ENCODE peak calls at places on chromosome 22, in four cellular contexts. H is fibroblast of mammary gland, G is cardiac muscle cell, X is AG04450. W is an unnamed sample.

GRCh38 chr22:29901354-29901753 is 18.4 kb downstream of the MTMR3 start:
- DNase-seq in H (no peak), G (no peak), X (no peak), W (no peak)

GRCh38 chr22:49170053-49170452 is 657.6 kb downstream of the BRD1 start:
- DNase-seq in H (no peak), G (no peak), X (no peak), W (no peak)

GRCh38 chr22:40325315-40325714 is 21.0 kb upstream of the ADSL start:
- DNase-seq in H (no peak), G (no peak), X (no peak), W (no peak)

GRCh38 chr22:40070701-40071100 is 75.9 kb downstream of the FAM83F start:
- DNase-seq in H (peak; percentile 11), G (peak; percentile 3), X (no peak), W (peak; percentile 54)

GRCh38 chr22:27512283-27512761 is 289.2 kb downstream of the MN1 start:
- DNase-seq in H (peak; percentile 94), G (peak; percentile 98), X (peak; percentile 83), W (peak; percentile 93)

GRCh38 chr22:48258108-48258705 is 1495.8 kb downstream of the TBC1D22A start:
- DNase-seq in H (no peak), G (no peak), X (no peak), W (no peak)

GRCh38 chr22:46049726-46050450 is 72.9 kb upstream of the WNT7B start:
- DNase-seq in H (no peak), G (no peak), X (no peak), W (no peak)

GRCh38 chr22:49464024-49464423 is 363.6 kb downstream of the BRD1 start:
- DNase-seq in H (no peak), G (no peak), X (no peak), W (no peak)

GRCh38 chr22:22948651-22949611 is 61.3 kb downstream of the IGLL5 start:
- DNase-seq in H (peak; percentile 16), G (peak; percentile 68), X (no peak), W (peak; percentile 75)

GRCh38 chr22:26846645-26847044 is 189.3 kb downstream of the MIAT start:
- DNase-seq in H (no peak), G (no peak), X (no peak), W (peak; percentile 13)

GRCh38 chr22:30312053-30312452 is 14.7 kb downstream of the TBC1D10A start:
- DNase-seq in H (peak; percentile 50), G (no peak), X (no peak), W (peak; percentile 79)

GRCh38 chr22:29108137-29108536 is 35.3 kb downstream of the KREMEN1 start:
- DNase-seq in H (peak; percentile 70), G (peak; percentile 70), X (no peak), W (peak; percentile 67)

GRCh38 chr22:48858856-48859255 is 968.8 kb downstream of the BRD1 start:
- DNase-seq in H (no peak), G (no peak), X (no peak), W (no peak)

GRCh38 chr22:49632199-49633009 is 195.3 kb downstream of the BRD1 start:
- DNase-seq in H (peak; percentile 28), G (peak; percentile 67), X (no peak), W (peak; percentile 41)

GRCh38 chr22:44025171-44026065 is 1.3 kb downstream of the PARVB start:
- DNase-seq in H (no peak), G (no peak), X (no peak), W (no peak)

GRCh38 chr22:49934144-49934890 is 15.9 kb downstream of the CRELD2 start:
- DNase-seq in H (peak; percentile 69), G (no peak), X (no peak), W (peak; percentile 50)

GRCh38 chr22:49815641-49816071 is 12.0 kb downstream of the BRD1 start:
- DNase-seq in H (no peak), G (no peak), X (no peak), W (no peak)

GRCh38 chr22:30270841-30271240 is 4.2 kb upstream of the OSM start:
- DNase-seq in H (peak; percentile 55), G (peak; percentile 88), X (no peak), W (no peak)

GRCh38 chr22:47605886-47606285 is 843.4 kb downstream of the TBC1D22A start:
- DNase-seq in H (no peak), G (no peak), X (no peak), W (no peak)

DNA sequence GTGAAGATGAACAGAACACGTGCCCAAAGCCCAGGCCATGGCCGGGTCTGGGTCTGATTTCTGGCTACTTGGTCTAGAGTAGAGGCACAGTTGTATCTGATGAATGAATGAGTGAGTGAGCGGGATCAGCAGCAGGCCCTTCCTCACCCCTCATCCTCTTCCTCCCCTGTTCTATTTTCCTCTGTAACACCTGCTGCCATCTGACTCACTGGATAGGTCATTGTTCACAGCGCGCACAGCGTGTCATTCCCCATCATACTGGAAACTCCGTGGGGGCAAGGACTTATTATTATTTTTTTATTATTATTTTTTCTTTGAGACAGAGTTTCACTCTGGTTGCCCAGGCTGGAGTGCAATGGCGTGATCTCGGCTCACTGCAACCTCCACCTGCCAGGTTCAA is 13.9 kb downstream of the NCF4 start:
- DNase-seq in H (no peak), G (no peak), X (no peak), W (no peak)
- H3K4me3 ChIP-seq in H (no peak overlapping the region), G (no peak overlapping the region), X (no peak overlapping the region), W (no peak overlapping the region)

GRCh38 chr22:24834845-24835570 is 29.0 kb downstream of the SGSM1 start:
- DNase-seq in H (peak; percentile 16), G (peak; percentile 35), X (no peak), W (no peak)
- TF ChIP-seq CTCF in H (no peak), G (peak; percentile 37), X (peak; percentile 20), W (peak; percentile 10)

GRCh38 chr22:37626556-37627075 is 12.9 kb upstream of the SH3BP1 start:
- DNase-seq in H (no peak), G (no peak), X (no peak), W (no peak)
- H3K4me3 ChIP-seq in H (no peak overlapping the region), G (no peak overlapping the region), X (no peak overlapping the region), W (no peak overlapping the region)

GRCh38 chr22:42114721-42115120 is 15.9 kb downstream of the CYP2D6 start:
- DNase-seq in H (peak; percentile 36), G (peak; percentile 30), X (no peak), W (peak; percentile 10)
- TF ChIP-seq CTCF in H (peak; percentile 56), G (peak; percentile 32), X (peak; percentile 48), W (peak; percentile 54)

GRCh38 chr22:33510429-33510904 is 409.8 kb downstream of the LARGE1 start:
- DNase-seq in H (no peak), G (no peak), X (no peak), W (no peak)
- H3K4me3 ChIP-seq in H (no peak overlapping the region), G (no peak overlapping the region), X (no peak overlapping the region), W (no peak overlapping the region)

DNA sequence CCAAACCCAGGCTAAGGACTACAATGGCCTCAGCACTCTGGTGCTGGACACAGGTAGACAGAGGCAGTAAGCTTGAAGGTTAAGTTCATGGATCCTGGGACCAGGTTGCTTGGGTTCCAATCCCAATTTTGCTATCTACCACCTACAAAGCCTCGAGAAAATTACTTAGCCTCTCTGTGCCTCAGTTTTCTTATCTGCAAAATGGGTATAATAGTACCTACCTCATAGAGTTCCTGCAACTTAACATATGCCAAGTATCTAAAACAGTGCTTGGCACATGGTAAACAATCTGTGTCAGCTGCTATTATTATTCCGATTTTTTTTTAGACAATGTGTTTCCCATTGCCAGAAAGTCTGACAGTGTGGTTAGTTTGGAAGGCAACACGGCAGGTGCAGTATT is 37.5 kb downstream of the SYN3 start:
- DNase-seq in H (no peak), G (no peak), X (no peak), W (no peak)
- TF ChIP-seq CTCF in H (no peak), G (no peak), X (no peak), W (no peak)

GRCh38 chr22:31628969-31629723 is 32.9 kb downstream of the PISD start:
- DNase-seq in H (no peak), G (no peak), X (no peak), W (no peak)
- H3K4me3 ChIP-seq in H (peak overlapping the region; percentile 78), G (no peak overlapping the region), X (peak overlapping the region; percentile 81), W (peak overlapping the region; percentile 74)

GRCh38 chr22:20582171-20582511 is 74.7 kb downstream of the MED15 start:
- DNase-seq in H (no peak), G (no peak), X (no peak), W (no peak)
- TF ChIP-seq CTCF in H (no peak), G (no peak), X (no peak), W (no peak)

GRCh38 chr22:38414009-38414395 is 41.0 kb downstream of the KCNJ4 start:
- DNase-seq in H (no peak), G (no peak), X (no peak), W (no peak)

GRCh38 chr22:38411016-38411415 is 44.0 kb downstream of the KCNJ4 start:
- DNase-seq in H (no peak), G (no peak), X (no peak), W (no peak)

GRCh38 chr22:38412435-38413084 is 42.4 kb downstream of the KCNJ4 start:
- DNase-seq in H (no peak), G (no peak), X (no peak), W (no peak)

GRCh38 chr22:38415046-38415445 is 40.0 kb downstream of the KCNJ4 start:
- DNase-seq in H (no peak), G (no peak), X (no peak), W (no peak)

GRCh38 chr22:38413085-38414008 is 41.7 kb downstream of the KCNJ4 start:
- DNase-seq in H (no peak), G (peak; percentile 16), X (no peak), W (no peak)
- H3K4me3 ChIP-seq in H (no peak overlapping the region), G (no peak overlapping the region), X (no peak overlapping the region), W (no peak overlapping the region)

GRCh38 chr22:42298746-42299145 is 28.3 kb upstream of the TCF20 start:
- DNase-seq in H (no peak), G (no peak), X (no peak), W (no peak)

GRCh38 chr22:42296883-42297282 is 26.4 kb upstream of the TCF20 start:
- DNase-seq in H (no peak), G (no peak), X (no peak), W (no peak)

GRCh38 chr22:42294034-42294985 is 23.9 kb upstream of the TCF20 start:
- DNase-seq in H (peak; percentile 31), G (peak; percentile 74), X (no peak), W (peak; percentile 24)

GRCh38 chr22:42297778-42298177 is 27.3 kb upstream of the TCF20 start:
- DNase-seq in H (no peak), G (no peak), X (no peak), W (no peak)

GRCh38 chr22:42296381-42296853 is 26.0 kb upstream of the TCF20 start:
- DNase-seq in H (no peak), G (no peak), X (no peak), W (no peak)
- TF ChIP-seq CTCF in H (no peak), G (no peak), X (peak; percentile 13), W (no peak)

W was measured in AG10803.